ENCODE peak calls at places on chromosomes 11 and 22, in eight cellular contexts. I is GM12878, L is K562, X is HepG2, T is HCT116, H is GM23338, S is endothelial cell of umbilical vein, E is H1. Y is an unnamed sample.

GRCh38 chr22:48742556-48743343 is 1084.9 kb downstream of the BRD1 start:
- DNase-seq in I (no peak), L (no peak), X (no peak), T (no peak), H (no peak), S (no peak), E (peak), Y (no peak)

GRCh38 chr22:20211409-20211996 is 56.6 kb downstream of the RTN4R start:
- DNase-seq in I (no peak), L (no peak), X (no peak), T (no peak), H (no peak), S (no peak), E (no peak), Y (no peak)

GRCh38 chr11:9852465-9852864 is 188.6 kb downstream of the SWAP70 start:
- DNase-seq in I (no peak), L (no peak), X (no peak), T (no peak), H (no peak), S (peak), E (no peak), Y (no peak)

GRCh38 chr11:12183827-12184620 is 73.6 kb downstream of the MICAL2 start:
- DNase-seq in I (no peak), L (no peak), X (no peak), T (no peak), H (no peak), S (no peak), E (no peak), Y (no peak)

GRCh38 chr11:134041791-134042696 is 26.8 kb upstream of the JAM3 start:
- DNase-seq in I (no peak), L (no peak), X (no peak), T (no peak), H (no peak), S (no peak), E (no peak), Y (no peak)

GRCh38 chr11:71442880-71443279 is 5.3 kb downstream of the DHCR7 start:
- DNase-seq in I (no peak), L (no peak), X (no peak), T (no peak), H (no peak), S (no peak), E (no peak), Y (no peak)

GRCh38 chr11:11972942-11973341 is 35.5 kb downstream of the DKK3 start:
- DNase-seq in I (no peak), L (no peak), X (no peak), T (no peak), H (no peak), S (no peak), E (no peak), Y (no peak)

GRCh38 chr11:13169709-13170108 is 107.9 kb upstream of the BMAL1 start:
- DNase-seq in I (no peak), L (no peak), X (no peak), T (peak), H (no peak), S (peak), E (no peak), Y (no peak)

GRCh38 chr11:46906596-46906995 is 11.8 kb downstream of the LRP4 start:
- DNase-seq in I (no peak), L (no peak), X (no peak), T (no peak), H (peak), S (peak), E (peak), Y (no peak)

GRCh38 chr11:74134661-74135515 is 35.9 kb downstream of the C2CD3 start:
- DNase-seq in I (no peak), L (no peak), X (no peak), T (peak), H (no peak), S (no peak), E (no peak), Y (no peak)

GRCh38 chr11:62591448-62592215 is at the start of gene TUT1:
- DNase-seq in I (peak), L (peak), X (peak), T (peak), H (peak), S (peak), E (peak), Y (peak)

GRCh38 chr11:65611028-65611757 is 2.8 kb downstream of the MAP3K11 start:
- DNase-seq in I (no peak), L (no peak), X (no peak), T (no peak), H (peak), S (peak), E (no peak), Y (no peak)

GRCh38 chr11:75718406-75719088 is 909 bp downstream of the MOGAT2 start:
- DNase-seq in I (no peak), L (no peak), X (peak), T (no peak), H (no peak), S (no peak), E (no peak), Y (no peak)

GRCh38 chr11:126969865-126970479 is 30.6 kb downstream of the KIRREL3 start:
- DNase-seq in I (no peak), L (peak), X (no peak), T (no peak), H (peak), S (no peak), E (no peak), Y (no peak)

GRCh38 chr11:14082338-14082737 is 119.8 kb downstream of the SPON1 start:
- DNase-seq in I (no peak), L (no peak), X (no peak), T (no peak), H (no peak), S (no peak), E (no peak), Y (no peak)

GRCh38 chr11:105969756-105970155 is 52.3 kb downstream of the MSANTD4 start:
- DNase-seq in I (no peak), L (no peak), X (no peak), T (no peak), H (no peak), S (no peak), E (no peak), Y (no peak)

GRCh38 chr11:13135385-13136271 is 126.5 kb downstream of the RASSF10 start:
- DNase-seq in I (no peak), L (no peak), X (peak), T (no peak), H (peak), S (peak), E (no peak), Y (no peak)

GRCh38 chr11:14259870-14260269 is 99.1 kb downstream of the RRAS2 start:
- DNase-seq in I (no peak), L (no peak), X (no peak), T (no peak), H (no peak), S (no peak), E (no peak), Y (no peak)

GRCh38 chr11:124123587-124123986 is 8.3 kb downstream of the VWA5A start:
- DNase-seq in I (no peak), L (peak), X (no peak), T (no peak), H (peak), S (no peak), E (no peak), Y (no peak)

GRCh38 chr22:35219012-35219411 is 38.3 kb upstream of the HMGXB4 start:
- DNase-seq in I (no peak), L (peak), X (no peak), T (peak), H (no peak), S (no peak), E (no peak), Y (no peak)

GRCh38 chr11:34250732-34251639 is 106.8 kb downstream of the ABTB2 start:
- DNase-seq in I (no peak), L (peak), X (no peak), T (peak), H (peak), S (peak), E (no peak), Y (no peak)

GRCh38 chr11:119380816-119381185 is 689 bp downstream of the USP2 start:
- DNase-seq in I (no peak), L (no peak), X (peak), T (no peak), H (peak), S (no peak), E (peak), Y (no peak)

GRCh38 chr11:66595245-66595904 is 2.4 kb downstream of the CCS start:
- DNase-seq in I (peak), L (peak), X (no peak), T (no peak), H (no peak), S (no peak), E (no peak), Y (no peak)

GRCh38 chr22:39092111-39092867 is 4.8 kb upstream of the APOBEC3H start:
- DNase-seq in I (no peak), L (no peak), X (no peak), T (no peak), H (no peak), S (no peak), E (no peak), Y (no peak)

GRCh38 chr11:67613313-67613959 is 6.7 kb downstream of the NDUFV1 start:
- DNase-seq in I (no peak), L (no peak), X (no peak), T (no peak), H (no peak), S (no peak), E (no peak), Y (no peak)
- TF ChIP-seq POLR2AphosphoS5 in I (no peak), L (no peak), X (no peak), T (no peak), H (no peak), S (no peak), E (no peak), Y (no peak)

DNA sequence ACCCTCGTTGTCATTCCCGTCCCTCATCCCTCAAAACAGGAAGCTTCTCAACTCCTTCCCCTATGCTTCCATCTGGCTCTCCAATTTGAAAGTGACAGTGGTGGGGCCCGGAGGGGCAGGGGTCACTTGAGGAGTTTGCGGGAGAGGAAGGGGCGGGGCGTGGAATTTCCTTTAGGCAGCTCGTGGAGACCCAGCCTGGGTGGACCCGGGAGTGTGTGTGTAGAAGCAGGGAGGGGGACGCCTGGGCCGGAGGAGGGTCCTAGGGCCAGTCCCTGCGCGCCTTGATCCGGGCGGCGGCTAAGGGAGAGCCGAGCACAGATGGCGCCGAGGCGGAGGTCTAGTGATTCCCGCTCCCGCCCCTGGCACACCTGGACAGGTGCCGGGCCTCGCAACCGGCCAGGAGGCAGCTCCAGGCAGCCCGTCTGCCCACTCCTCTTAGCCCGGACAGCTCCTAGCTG is 7.8 kb upstream of the PAX6 start:
- DNase-seq in I (no peak), L (no peak), X (no peak), T (no peak), H (peak), S (no peak), E (peak), Y (no peak)
- TF ChIP-seq EZH2 in I (no peak), L (no peak), X (no peak), T (no peak), H (peak), S (no peak), E (peak), Y (no peak)

GRCh38 chr11:115501895-115502589 is 2.2 kb downstream of the CADM1 start:
- DNase-seq in I (peak), L (no peak), X (peak), T (no peak), H (peak), S (no peak), E (no peak), Y (no peak)

GRCh38 chr11:115501504-115501894 is 2.7 kb downstream of the CADM1 start:
- DNase-seq in I (no peak), L (no peak), X (no peak), T (no peak), H (no peak), S (no peak), E (no peak), Y (no peak)

GRCh38 chr11:115499891-115500290 is 4.3 kb downstream of the CADM1 start:
- DNase-seq in I (no peak), L (no peak), X (no peak), T (no peak), H (no peak), S (no peak), E (no peak), Y (no peak)

GRCh38 chr11:115499241-115499799 is 4.9 kb downstream of the CADM1 start:
- DNase-seq in I (no peak), L (no peak), X (no peak), T (no peak), H (no peak), S (no peak), E (no peak), Y (no peak)

GRCh38 chr11:115500547-115501503 is 3.4 kb downstream of the CADM1 start:
- DNase-seq in I (no peak), L (no peak), X (peak), T (no peak), H (peak), S (no peak), E (no peak), Y (no peak)
- TF ChIP-seq POLR2AphosphoS5 in I (no peak), L (no peak), X (no peak), T (no peak), H (no peak), S (no peak), E (no peak), Y (no peak)

GRCh38 chr11:110305169-110306018 is 9.0 kb upstream of the RDX start:
- DNase-seq in I (no peak), L (no peak), X (peak), T (no peak), H (no peak), S (peak), E (no peak), Y (no peak)
- TF ChIP-seq EZH2 in I (no peak), L (no peak), X (no peak), T (no peak), H (no peak), S (no peak), E (no peak), Y (no peak)

GRCh38 chr11:78231962-78232459 is 43.3 kb downstream of the USP35 start:
- DNase-seq in I (no peak), L (no peak), X (no peak), T (no peak), H (no peak), S (no peak), E (no peak), Y (no peak)
- TF ChIP-seq POLR2AphosphoS5 in I (no peak), L (no peak), X (no peak), T (no peak), H (no peak), S (no peak), E (no peak), Y (no peak)

GRCh38 chr11:130429983-130430382 is 1.6 kb upstream of the ADAMTS8 start:
- DNase-seq in I (no peak), L (no peak), X (no peak), T (no peak), H (no peak), S (no peak), E (no peak), Y (no peak)

GRCh38 chr11:130428271-130428670 is at the start of gene ADAMTS8:
- DNase-seq in I (no peak), L (no peak), X (no peak), T (no peak), H (peak), S (no peak), E (peak), Y (no peak)

GRCh38 chr11:130427049-130427388 is 1.4 kb downstream of the ADAMTS8 start:
- DNase-seq in I (no peak), L (no peak), X (no peak), T (no peak), H (no peak), S (no peak), E (no peak), Y (no peak)

GRCh38 chr11:130427581-130428211 is 713 bp downstream of the ADAMTS8 start:
- DNase-seq in I (no peak), L (no peak), X (no peak), T (no peak), H (peak), S (no peak), E (peak), Y (no peak)

GRCh38 chr11:130428692-130429681 is 578 bp upstream of the ADAMTS8 start:
- DNase-seq in I (no peak), L (no peak), X (no peak), T (no peak), H (peak), S (no peak), E (no peak), Y (no peak)
- TF ChIP-seq EZH2 in I (peak), L (no peak), X (peak), T (no peak), H (peak), S (peak), E (peak), Y (peak)

DNA sequence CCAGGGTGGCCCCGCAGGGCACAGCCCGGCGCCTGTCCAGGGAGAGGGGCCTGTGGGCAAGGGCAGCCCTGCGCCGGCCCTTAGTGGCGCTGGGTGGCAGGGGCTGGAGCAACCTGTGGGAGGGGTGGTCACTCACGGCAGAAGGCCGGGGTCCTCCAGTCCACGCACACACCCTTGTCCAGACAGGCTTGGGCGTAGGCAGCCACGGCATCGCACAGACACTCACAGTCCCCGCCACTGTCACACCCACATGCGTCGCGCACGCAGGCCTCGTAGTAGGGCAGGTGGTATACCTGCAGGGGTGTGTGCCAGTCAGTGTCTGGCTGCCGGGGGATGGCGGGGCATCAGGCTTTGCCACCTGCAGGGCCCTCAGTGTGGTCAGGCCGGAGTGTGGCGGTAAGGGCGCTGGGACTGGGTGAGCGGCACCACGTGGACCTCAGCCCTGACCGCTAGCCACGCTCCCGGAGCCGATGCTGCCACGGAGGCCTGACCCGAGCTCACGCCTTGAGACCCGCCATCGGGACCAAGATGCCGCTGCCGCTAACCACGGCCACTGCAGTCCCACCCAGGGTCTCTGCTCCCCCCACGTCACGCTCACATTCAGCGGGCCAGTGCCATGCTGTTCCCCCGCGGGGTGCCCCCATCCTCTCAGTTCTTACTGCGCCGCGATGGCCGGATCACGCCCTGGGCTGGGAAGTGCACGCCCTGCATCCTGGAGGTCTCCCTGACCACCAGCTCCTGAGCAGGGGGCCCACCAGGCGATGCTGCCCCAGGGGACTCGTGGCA is 12.5 kb downstream of the MUC6 start:
- DNase-seq in I (no peak), L (no peak), X (no peak), T (no peak), H (no peak), S (no peak), E (no peak), Y (no peak)
- TF ChIP-seq POLR2AphosphoS5 in I (no peak), L (no peak), X (no peak), T (no peak), H (no peak), S (no peak), E (no peak), Y (no peak)

GRCh38 chr11:61555051-61555969 is 25.6 kb downstream of the SYT7 start:
- DNase-seq in I (no peak), L (peak), X (no peak), T (no peak), H (peak), S (no peak), E (peak), Y (no peak)

GRCh38 chr11:61552108-61552635 is 28.7 kb downstream of the SYT7 start:
- DNase-seq in I (no peak), L (no peak), X (no peak), T (no peak), H (no peak), S (no peak), E (no peak), Y (no peak)

GRCh38 chr11:61555978-61556377 is 24.9 kb downstream of the SYT7 start:
- DNase-seq in I (no peak), L (no peak), X (no peak), T (no peak), H (no peak), S (no peak), E (no peak), Y (no peak)

GRCh38 chr11:61553373-61554171 is 27.3 kb downstream of the SYT7 start:
- DNase-seq in I (no peak), L (no peak), X (no peak), T (no peak), H (no peak), S (no peak), E (no peak), Y (no peak)

GRCh38 chr11:61554172-61554988 is 26.5 kb downstream of the SYT7 start:
- DNase-seq in I (no peak), L (peak), X (no peak), T (no peak), H (no peak), S (no peak), E (no peak), Y (no peak)
- TF ChIP-seq EZH2 in I (no peak), L (no peak), X (no peak), T (no peak), H (no peak), S (peak), E (no peak), Y (no peak)

DNA sequence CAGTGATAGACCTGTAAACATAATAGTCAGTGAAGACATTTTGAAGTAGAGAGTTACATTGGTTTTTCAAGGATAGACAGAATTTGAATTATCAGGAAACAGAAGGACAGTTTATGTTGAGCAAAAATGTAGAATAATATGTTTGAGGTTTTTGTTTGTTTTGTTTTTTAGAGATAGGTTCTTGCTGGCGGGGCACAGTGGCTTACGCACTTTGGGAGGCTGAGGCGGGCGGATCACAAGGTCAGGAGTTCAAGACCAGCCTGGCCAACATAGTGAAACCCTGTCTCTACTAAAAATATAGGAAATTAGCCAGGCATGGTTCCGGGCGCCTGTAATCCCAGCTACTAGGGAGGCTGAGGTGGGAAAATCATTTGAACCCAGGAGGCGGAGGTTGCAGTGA is 35.6 kb downstream of the BCL2L13 start:
- DNase-seq in I (no peak), L (no peak), X (no peak), T (no peak), H (no peak), S (no peak), E (no peak), Y (no peak)
- TF ChIP-seq POLR2AphosphoS5 in I (no peak), L (no peak), X (no peak), T (no peak), H (no peak), S (no peak), E (no peak), Y (no peak)

Y was measured in SK-N-MC.